ENCODE peak calls at places on chromosomes 4 and X, in seven cellular contexts. O is activated T-cell treated with anti-CD3 and anti-CD28 coated beads, Interleukin-2, amount 50 U/mL, for 4 hours; T is right cardiac atrium; D is activated CD4-positive, alpha-beta T cell treated with anti-CD3 and anti-CD28 coated beads for 36 hours; J is gastroesophageal sphincter; R is mucosa of descending colon; B is central memory CD8-positive, alpha-beta T cell. H is an unnamed sample.

GRCh38 chrX:997631-998137 is 214.8 kb downstream of the CRLF2 start:
- ATAC-seq in O (no peak), T (no peak), D (no peak), J (no peak), R (no peak), B (no peak), H (no peak)

GRCh38 chr4:140924761-140925392 is 168.7 kb upstream of the TBC1D9 start:
- ATAC-seq in O (no peak), T (no peak), D (no peak), J (no peak), R (no peak), B (no peak), H (no peak)

GRCh38 chrX:142076633-142077032 is 128.5 kb downstream of the MAGEC2 start:
- ATAC-seq in O (no peak), T (no peak), D (no peak), J (no peak), R (no peak), B (no peak), H (no peak)

GRCh38 chr4:98786866-98787265 is 128.5 kb upstream of the TSPAN5 start:
- ATAC-seq in O (no peak), T (no peak), D (no peak), J (no peak), R (no peak), B (no peak), H (no peak)

GRCh38 chr4:7565483-7565882 is 130.8 kb upstream of the PSAPL1 start:
- ATAC-seq in O (no peak), T (no peak), D (no peak), J (no peak), R (no peak), B (no peak), H (no peak)

GRCh38 chr4:142473960-142474338 is 372.2 kb downstream of the INPP4B start:
- ATAC-seq in O (no peak), T (no peak), D (no peak), J (peak), R (peak), B (no peak), H (no peak)

GRCh38 chr4:140174535-140174934 is 20.6 kb upstream of the MAML3 start:
- ATAC-seq in O (no peak), T (no peak), D (peak), J (no peak), R (no peak), B (no peak), H (peak)

GRCh38 chr4:102642571-102643298 is 118.0 kb downstream of the MANBA start:
- ATAC-seq in O (no peak), T (peak), D (no peak), J (peak), R (no peak), B (no peak), H (no peak)

GRCh38 chr4:6480532-6481088 is 8.2 kb upstream of the PPP2R2C start:
- ATAC-seq in O (no peak), T (no peak), D (no peak), J (no peak), R (no peak), B (no peak), H (peak)